ENCODE peak calls at places on chromosome 15, in six cellular contexts. One of them, this sample, is unnamed.

GRCh38 chr15:35090104-35090807 is 5.2 kb upstream of the NANOGP8 start:
- DNase-seq in tibial artery: no peak
- DNase-seq in mucosa of descending colon: no peak
- DNase-seq in brain microvascular endothelial cell: no peak
- DNase-seq in GM06990: no peak
- DNase-seq in choroid plexus epithelial cell: no peak
- DNase-seq in this sample: no peak

GRCh38 chr15:25391971-25392733 is 46.7 kb downstream of the UBE3A start:
- DNase-seq in mucosa of descending colon: no peak
- DNase-seq in brain microvascular endothelial cell: peak; percentile 49
- DNase-seq in choroid plexus epithelial cell: peak; percentile 69
- DNase-seq in GM06990: no peak
- DNase-seq in tibial artery: no peak
- DNase-seq in this sample: peak; percentile 90

GRCh38 chr15:25716414-25717102 is 146.6 kb downstream of the ATP10A start:
- DNase-seq in mucosa of descending colon: no peak
- DNase-seq in choroid plexus epithelial cell: no peak
- DNase-seq in brain microvascular endothelial cell: no peak
- DNase-seq in GM06990: no peak
- DNase-seq in tibial artery: peak; percentile 61
- DNase-seq in this sample: no peak

GRCh38 chr15:38069506-38069905 is 135.1 kb downstream of the TMCO5A start:
- DNase-seq in mucosa of descending colon: peak; percentile 80
- DNase-seq in brain microvascular endothelial cell: peak; percentile 87
- DNase-seq in GM06990: no peak
- DNase-seq in choroid plexus epithelial cell: peak; percentile 91
- DNase-seq in tibial artery: peak; percentile 70
- DNase-seq in this sample: peak; percentile 84

GRCh38 chr15:52112203-52112750 is 298 bp downstream of the BCL2L10 start:
- DNase-seq in mucosa of descending colon: peak; percentile 43
- DNase-seq in GM06990: peak; percentile 67
- DNase-seq in tibial artery: no peak
- DNase-seq in choroid plexus epithelial cell: no peak
- DNase-seq in brain microvascular endothelial cell: no peak
- DNase-seq in this sample: no peak

GRCh38 chr15:61841461-61841860 is 218.8 kb downstream of the VPS13C start:
- DNase-seq in mucosa of descending colon: no peak
- DNase-seq in tibial artery: no peak
- DNase-seq in choroid plexus epithelial cell: no peak
- DNase-seq in GM06990: no peak
- DNase-seq in brain microvascular endothelial cell: no peak
- DNase-seq in this sample: no peak

GRCh38 chr15:75452364-75452967 is 976 bp upstream of the SIN3A start:
- DNase-seq in brain microvascular endothelial cell: peak; percentile 68
- DNase-seq in GM06990: peak; percentile 78
- DNase-seq in mucosa of descending colon: peak; percentile 94
- DNase-seq in choroid plexus epithelial cell: peak; percentile 87
- DNase-seq in tibial artery: peak; percentile 95
- DNase-seq in this sample: peak; percentile 79

GRCh38 chr15:101600024-101600423 is 52.2 kb downstream of the TM2D3 start:
- DNase-seq in brain microvascular endothelial cell: no peak
- DNase-seq in choroid plexus epithelial cell: no peak
- DNase-seq in mucosa of descending colon: no peak
- DNase-seq in GM06990: no peak
- DNase-seq in tibial artery: no peak
- DNase-seq in this sample: no peak

GRCh38 chr15:32682569-32682968 is 35.2 kb upstream of the GREM1 start:
- DNase-seq in choroid plexus epithelial cell: peak; percentile 92
- DNase-seq in GM06990: no peak
- DNase-seq in mucosa of descending colon: no peak
- DNase-seq in tibial artery: no peak
- DNase-seq in brain microvascular endothelial cell: peak; percentile 90
- DNase-seq in this sample: peak; percentile 88

GRCh38 chr15:45112592-45113379 is 1.2 kb downstream of the DUOX2 start:
- DNase-seq in choroid plexus epithelial cell: no peak
- DNase-seq in brain microvascular endothelial cell: no peak
- DNase-seq in tibial artery: no peak
- DNase-seq in mucosa of descending colon: no peak
- DNase-seq in GM06990: no peak
- DNase-seq in this sample: no peak

GRCh38 chr15:33706173-33706572 is 262.1 kb upstream of the CHRM5 start:
- DNase-seq in mucosa of descending colon: no peak
- DNase-seq in choroid plexus epithelial cell: no peak
- DNase-seq in GM06990: no peak
- DNase-seq in tibial artery: no peak
- DNase-seq in brain microvascular endothelial cell: no peak
- DNase-seq in this sample: no peak

GRCh38 chr15:48800811-48801460 is 9.9 kb downstream of the CEP152 start:
- DNase-seq in mucosa of descending colon: no peak
- DNase-seq in brain microvascular endothelial cell: no peak
- DNase-seq in choroid plexus epithelial cell: peak; percentile 74
- DNase-seq in GM06990: no peak
- DNase-seq in tibial artery: no peak
- DNase-seq in this sample: peak; percentile 55

GRCh38 chr15:58865420-58865880 is 68.0 kb downstream of the SLTM start:
- DNase-seq in choroid plexus epithelial cell: no peak
- DNase-seq in GM06990: no peak
- DNase-seq in mucosa of descending colon: no peak
- DNase-seq in tibial artery: no peak
- DNase-seq in brain microvascular endothelial cell: no peak
- DNase-seq in this sample: peak; percentile 28
- H3K4me3 ChIP-seq in choroid plexus epithelial cell: peak overlapping the region; percentile 54
- H3K4me3 ChIP-seq in GM06990: no peak overlapping the region
- H3K4me3 ChIP-seq in mucosa of descending colon: no peak overlapping the region
- H3K4me3 ChIP-seq in tibial artery: peak overlapping the region; percentile 29
- H3K4me3 ChIP-seq in brain microvascular endothelial cell: peak overlapping the region; percentile 24
- H3K4me3 ChIP-seq in this sample: peak overlapping the region; percentile 45

GRCh38 chr15:77907824-77908751 is 169.4 kb downstream of the TBC1D2B start:
- DNase-seq in choroid plexus epithelial cell: peak; percentile 81
- DNase-seq in brain microvascular endothelial cell: peak; percentile 64
- DNase-seq in GM06990: peak; percentile 44
- DNase-seq in tibial artery: no peak
- DNase-seq in mucosa of descending colon: peak; percentile 79
- DNase-seq in this sample: peak; percentile 55
- TF ChIP-seq CTCF in choroid plexus epithelial cell: peak; percentile 74
- TF ChIP-seq CTCF in brain microvascular endothelial cell: peak; percentile 72
- TF ChIP-seq CTCF in GM06990: peak; percentile 83
- TF ChIP-seq CTCF in tibial artery: peak; percentile 18
- TF ChIP-seq CTCF in mucosa of descending colon: peak; percentile 46
- TF ChIP-seq CTCF in this sample: peak; percentile 66

GRCh38 chr15:41512512-41513281 is 930 bp downstream of the LTK start:
- DNase-seq in tibial artery: no peak
- DNase-seq in brain microvascular endothelial cell: no peak
- DNase-seq in choroid plexus epithelial cell: no peak
- DNase-seq in mucosa of descending colon: peak; percentile 48
- DNase-seq in GM06990: peak; percentile 63
- DNase-seq in this sample: peak; percentile 45

GRCh38 chr15:41510728-41511127 is 2.9 kb downstream of the LTK start:
- DNase-seq in choroid plexus epithelial cell: no peak
- DNase-seq in GM06990: no peak
- DNase-seq in tibial artery: no peak
- DNase-seq in brain microvascular endothelial cell: no peak
- DNase-seq in mucosa of descending colon: no peak
- DNase-seq in this sample: no peak

GRCh38 chr15:41513282-41514227 is at the start of gene LTK:
- DNase-seq in tibial artery: no peak
- DNase-seq in choroid plexus epithelial cell: no peak
- DNase-seq in mucosa of descending colon: no peak
- DNase-seq in brain microvascular endothelial cell: no peak
- DNase-seq in GM06990: peak; percentile 45
- DNase-seq in this sample: peak; percentile 38

GRCh38 chr15:41511331-41512077 is 2.1 kb downstream of the LTK start:
- DNase-seq in brain microvascular endothelial cell: no peak
- DNase-seq in mucosa of descending colon: peak; percentile 60
- DNase-seq in choroid plexus epithelial cell: no peak
- DNase-seq in tibial artery: no peak
- DNase-seq in GM06990: no peak
- DNase-seq in this sample: no peak

GRCh38 chr15:41512078-41512394 is 1.6 kb downstream of the LTK start:
- DNase-seq in choroid plexus epithelial cell: no peak
- DNase-seq in brain microvascular endothelial cell: no peak
- DNase-seq in mucosa of descending colon: no peak
- DNase-seq in tibial artery: no peak
- DNase-seq in GM06990: no peak
- DNase-seq in this sample: no peak
- H3K4me3 ChIP-seq in choroid plexus epithelial cell: no peak overlapping the region
- H3K4me3 ChIP-seq in brain microvascular endothelial cell: no peak overlapping the region
- H3K4me3 ChIP-seq in mucosa of descending colon: no peak overlapping the region
- H3K4me3 ChIP-seq in tibial artery: no peak overlapping the region
- H3K4me3 ChIP-seq in GM06990: peak overlapping the region; percentile 2
- H3K4me3 ChIP-seq in this sample: no peak overlapping the region

GRCh38 chr15:72835289-72835890 is 51.8 kb upstream of the ADPGK start:
- DNase-seq in mucosa of descending colon: peak; percentile 80
- DNase-seq in brain microvascular endothelial cell: no peak
- DNase-seq in choroid plexus epithelial cell: peak; percentile 49
- DNase-seq in GM06990: no peak
- DNase-seq in tibial artery: no peak
- DNase-seq in this sample: no peak
- TF ChIP-seq CTCF in mucosa of descending colon: no peak
- TF ChIP-seq CTCF in brain microvascular endothelial cell: peak; percentile 66
- TF ChIP-seq CTCF in choroid plexus epithelial cell: peak; percentile 67
- TF ChIP-seq CTCF in GM06990: peak; percentile 43
- TF ChIP-seq CTCF in tibial artery: no peak
- TF ChIP-seq CTCF in this sample: peak; percentile 44

DNA sequence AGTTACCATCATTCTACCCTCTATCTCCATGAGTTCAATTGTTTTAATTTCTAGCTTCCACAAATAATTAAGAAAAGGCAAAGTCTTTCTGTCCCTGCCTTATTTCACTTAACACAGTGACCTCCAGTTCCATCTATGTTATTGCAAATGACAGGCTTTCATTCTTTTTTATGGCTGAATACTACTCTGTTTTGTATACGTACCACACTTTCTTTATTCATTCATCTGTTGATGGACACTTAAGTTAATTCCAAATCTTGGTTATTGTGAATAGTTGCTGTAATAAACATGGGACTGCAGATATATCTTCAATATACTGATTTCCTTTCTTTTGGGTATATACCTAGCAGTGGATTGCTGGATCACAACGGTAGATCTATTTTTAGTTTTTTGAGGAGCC is 314.1 kb downstream of the SV2B start:
- DNase-seq in tibial artery: no peak
- DNase-seq in GM06990: no peak
- DNase-seq in brain microvascular endothelial cell: no peak
- DNase-seq in mucosa of descending colon: no peak
- DNase-seq in choroid plexus epithelial cell: no peak
- DNase-seq in this sample: no peak
- H3K4me3 ChIP-seq in tibial artery: no peak overlapping the region
- H3K4me3 ChIP-seq in GM06990: no peak overlapping the region
- H3K4me3 ChIP-seq in brain microvascular endothelial cell: no peak overlapping the region
- H3K4me3 ChIP-seq in mucosa of descending colon: no peak overlapping the region
- H3K4me3 ChIP-seq in choroid plexus epithelial cell: no peak overlapping the region
- H3K4me3 ChIP-seq in this sample: no peak overlapping the region

GRCh38 chr15:43285609-43286037 is 18.9 kb upstream of the TGM5 start:
- DNase-seq in brain microvascular endothelial cell: peak; percentile 75
- DNase-seq in tibial artery: no peak
- DNase-seq in choroid plexus epithelial cell: peak; percentile 83
- DNase-seq in mucosa of descending colon: peak; percentile 81
- DNase-seq in GM06990: peak; percentile 38
- DNase-seq in this sample: peak; percentile 77

GRCh38 chr15:43281926-43282602 is 15.3 kb upstream of the TGM5 start:
- DNase-seq in brain microvascular endothelial cell: no peak
- DNase-seq in GM06990: no peak
- DNase-seq in tibial artery: no peak
- DNase-seq in mucosa of descending colon: no peak
- DNase-seq in choroid plexus epithelial cell: no peak
- DNase-seq in this sample: no peak

GRCh38 chr15:43286074-43286473 is 19.3 kb upstream of the TGM5 start:
- DNase-seq in GM06990: no peak
- DNase-seq in mucosa of descending colon: no peak
- DNase-seq in tibial artery: no peak
- DNase-seq in brain microvascular endothelial cell: no peak
- DNase-seq in choroid plexus epithelial cell: no peak
- DNase-seq in this sample: no peak

GRCh38 chr15:43292375-43293078 is 25.8 kb upstream of the TGM5 start:
- DNase-seq in GM06990: no peak
- DNase-seq in tibial artery: no peak
- DNase-seq in mucosa of descending colon: no peak
- DNase-seq in choroid plexus epithelial cell: peak; percentile 25
- DNase-seq in brain microvascular endothelial cell: no peak
- DNase-seq in this sample: peak; percentile 3

DNA sequence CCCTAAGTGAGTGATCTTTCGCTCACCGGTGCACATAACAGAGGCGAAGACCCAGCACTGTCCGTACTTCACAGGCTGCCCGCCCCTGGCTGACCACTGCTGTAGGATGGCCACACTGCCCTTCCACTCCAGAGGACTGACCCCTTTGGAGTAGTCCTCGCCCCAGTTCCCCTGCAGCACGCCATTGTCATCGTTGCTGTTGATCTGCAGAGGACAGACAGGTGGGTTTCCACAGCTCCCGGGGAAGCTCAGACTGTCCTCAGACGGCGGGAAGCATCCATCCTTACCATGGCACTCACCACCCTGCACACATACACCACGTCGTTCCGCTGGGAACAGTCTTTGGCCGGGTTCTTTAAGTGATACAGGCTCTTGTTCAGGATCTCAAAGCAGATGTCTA is 20.5 kb upstream of the TGM5 start:
- DNase-seq in tibial artery: no peak
- DNase-seq in brain microvascular endothelial cell: no peak
- DNase-seq in choroid plexus epithelial cell: no peak
- DNase-seq in GM06990: no peak
- DNase-seq in mucosa of descending colon: no peak
- DNase-seq in this sample: no peak
- TF ChIP-seq CTCF in tibial artery: no peak
- TF ChIP-seq CTCF in brain microvascular endothelial cell: no peak
- TF ChIP-seq CTCF in choroid plexus epithelial cell: no peak
- TF ChIP-seq CTCF in GM06990: no peak
- TF ChIP-seq CTCF in mucosa of descending colon: no peak
- TF ChIP-seq CTCF in this sample: no peak

This sample was measured in fibroblast of villous mesenchyme.